ENCODE peak calls at places on chromosomes 4 and X, in eight cellular contexts. Q is ovary, J is stomach, M is GM12878, E is vagina, H is uterus, G is body of pancreas, O is breast epithelium. K is an unnamed sample.

GRCh38 chr4:182465979-182466378 is 222.8 kb downstream of the TENM3 start:
- DNase-seq in Q (no peak), J (no peak), M (no peak), E (no peak), H (no peak), G (no peak), O (no peak), K (no peak)

GRCh38 chrX:134396174-134396573 is 63.8 kb upstream of the HPRT1 start:
- DNase-seq in Q (no peak), J (no peak), M (no peak), E (no peak), H (no peak), G (no peak), O (no peak), K (no peak)

GRCh38 chr4:15238720-15239119 is 189.1 kb upstream of the C1QTNF7 start:
- DNase-seq in Q (peak; percentile 47), J (no peak), M (no peak), E (no peak), H (no peak), G (no peak), O (no peak), K (no peak)

GRCh38 chr4:5954056-5954760 is 61.3 kb upstream of the CRMP1 start:
- DNase-seq in Q (no peak), J (no peak), M (no peak), E (no peak), H (no peak), G (no peak), O (no peak), K (no peak)

GRCh38 chr4:47065099-47065498 is 33.7 kb downstream of the GABRB1 start:
- DNase-seq in Q (no peak), J (no peak), M (no peak), E (no peak), H (peak; percentile 14), G (no peak), O (no peak), K (no peak)

GRCh38 chr4:185506422-185506821 is 28.9 kb downstream of the PDLIM3 start:
- DNase-seq in Q (no peak), J (no peak), M (no peak), E (no peak), H (no peak), G (no peak), O (no peak), K (no peak)

GRCh38 chr4:113979157-113979972 is at the start of gene ARSJ:
- DNase-seq in Q (peak; percentile 85), J (peak; percentile 56), M (no peak), E (no peak), H (peak; percentile 55), G (peak; percentile 45), O (peak; percentile 28), K (peak; percentile 70)

GRCh38 chr4:140818433-140818832 is 62.2 kb upstream of the TBC1D9 start:
- DNase-seq in Q (no peak), J (no peak), M (no peak), E (no peak), H (no peak), G (no peak), O (no peak), K (no peak)

GRCh38 chr4:75781328-75781727 is 57.0 kb downstream of the USO1 start:
- DNase-seq in Q (no peak), J (no peak), M (no peak), E (no peak), H (no peak), G (no peak), O (no peak), K (no peak)

GRCh38 chr4:148333265-148333664 is 108.9 kb downstream of the NR3C2 start:
- DNase-seq in Q (no peak), J (no peak), M (no peak), E (no peak), H (no peak), G (no peak), O (no peak), K (no peak)

GRCh38 chrX:94123062-94123461 is 449.1 kb downstream of the FAM133A start:
- DNase-seq in Q (no peak), J (no peak), M (no peak), E (no peak), H (no peak), G (no peak), O (no peak), K (no peak)

GRCh38 chr4:79235074-79235473 is 90.8 kb downstream of the NAA11 start:
- DNase-seq in Q (no peak), J (no peak), M (no peak), E (no peak), H (no peak), G (no peak), O (no peak), K (no peak)

GRCh38 chr4:104967034-104967401 is 179.7 kb upstream of the TET2 start:
- DNase-seq in Q (no peak), J (no peak), M (no peak), E (no peak), H (no peak), G (no peak), O (peak; percentile 81), K (no peak)
- H3K4me3 ChIP-seq in Q (no peak overlapping the region), J (no peak overlapping the region), M (peak overlapping the region; percentile 51), E (no peak overlapping the region), H (no peak overlapping the region), G (no peak overlapping the region), O (no peak overlapping the region), K (no peak overlapping the region)

GRCh38 chr4:41329361-41329760 is 72.6 kb downstream of the UCHL1 start:
- DNase-seq in Q (no peak), J (no peak), M (no peak), E (no peak), H (no peak), G (no peak), O (no peak), K (no peak)
- TF ChIP-seq POLR2A in Q (no peak), J (no peak), M (no peak), E (no peak), H (no peak), G (no peak), O (no peak), K (no peak)

GRCh38 chr4:4859799-4860380 is 425 bp downstream of the MSX1 start:
- DNase-seq in Q (no peak), J (no peak), M (no peak), E (no peak), H (no peak), G (no peak), O (no peak), K (no peak)
- H3K4me3 ChIP-seq in Q (peak overlapping the region; percentile 67), J (peak overlapping the region; percentile 83), M (peak overlapping the region; percentile 25), E (peak overlapping the region; percentile 70), H (peak overlapping the region; percentile 83), G (no peak overlapping the region), O (peak overlapping the region; percentile 92), K (peak overlapping the region; percentile 62)

GRCh38 chr4:10457255-10457801 is at the start of gene ZNF518B:
- DNase-seq in Q (peak; percentile 79), J (peak; percentile 67), M (no peak), E (no peak), H (peak; percentile 30), G (peak; percentile 44), O (peak; percentile 32), K (peak; percentile 78)
- TF ChIP-seq POLR2A in Q (peak; percentile 46), J (no peak), M (peak; percentile 66), E (peak; percentile 10), H (peak; percentile 13), G (peak; percentile 23), O (no peak), K (peak; percentile 26)

DNA sequence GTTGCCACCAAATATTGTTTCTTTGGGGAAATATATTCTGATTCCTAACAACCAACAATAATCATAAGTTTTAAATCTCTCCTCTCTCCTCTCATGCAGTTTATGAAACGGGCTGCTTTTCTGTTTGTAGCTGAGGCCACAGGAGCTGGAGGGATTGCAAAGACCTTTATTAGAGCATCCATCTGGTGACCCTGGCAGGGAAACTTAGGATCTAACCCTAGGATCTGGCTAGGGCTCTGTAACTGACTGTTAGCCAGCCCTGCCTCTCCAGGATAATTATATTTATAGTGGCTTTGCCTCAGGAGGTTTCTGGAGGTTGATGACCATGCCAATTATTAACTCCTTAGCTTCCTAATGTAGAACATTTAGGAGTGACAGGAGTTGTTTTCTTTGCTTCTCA is 57.0 kb downstream of the SMAD1 start:
- DNase-seq in Q (no peak), J (no peak), M (no peak), E (no peak), H (no peak), G (no peak), O (no peak), K (no peak)
- H3K4me3 ChIP-seq in Q (no peak overlapping the region), J (no peak overlapping the region), M (no peak overlapping the region), E (no peak overlapping the region), H (no peak overlapping the region), G (no peak overlapping the region), O (no peak overlapping the region), K (no peak overlapping the region)

GRCh38 chr4:118680808-118681207 is 4.4 kb upstream of the METTL14 start:
- DNase-seq in Q (no peak), J (no peak), M (no peak), E (no peak), H (no peak), G (no peak), O (no peak), K (no peak)

GRCh38 chr4:118682928-118683327 is 2.3 kb upstream of the METTL14 start:
- DNase-seq in Q (no peak), J (no peak), M (no peak), E (no peak), H (no peak), G (no peak), O (no peak), K (no peak)

GRCh38 chr4:118683513-118683912 is 1.7 kb upstream of the METTL14 start:
- DNase-seq in Q (no peak), J (no peak), M (no peak), E (no peak), H (no peak), G (no peak), O (no peak), K (no peak)

DNA sequence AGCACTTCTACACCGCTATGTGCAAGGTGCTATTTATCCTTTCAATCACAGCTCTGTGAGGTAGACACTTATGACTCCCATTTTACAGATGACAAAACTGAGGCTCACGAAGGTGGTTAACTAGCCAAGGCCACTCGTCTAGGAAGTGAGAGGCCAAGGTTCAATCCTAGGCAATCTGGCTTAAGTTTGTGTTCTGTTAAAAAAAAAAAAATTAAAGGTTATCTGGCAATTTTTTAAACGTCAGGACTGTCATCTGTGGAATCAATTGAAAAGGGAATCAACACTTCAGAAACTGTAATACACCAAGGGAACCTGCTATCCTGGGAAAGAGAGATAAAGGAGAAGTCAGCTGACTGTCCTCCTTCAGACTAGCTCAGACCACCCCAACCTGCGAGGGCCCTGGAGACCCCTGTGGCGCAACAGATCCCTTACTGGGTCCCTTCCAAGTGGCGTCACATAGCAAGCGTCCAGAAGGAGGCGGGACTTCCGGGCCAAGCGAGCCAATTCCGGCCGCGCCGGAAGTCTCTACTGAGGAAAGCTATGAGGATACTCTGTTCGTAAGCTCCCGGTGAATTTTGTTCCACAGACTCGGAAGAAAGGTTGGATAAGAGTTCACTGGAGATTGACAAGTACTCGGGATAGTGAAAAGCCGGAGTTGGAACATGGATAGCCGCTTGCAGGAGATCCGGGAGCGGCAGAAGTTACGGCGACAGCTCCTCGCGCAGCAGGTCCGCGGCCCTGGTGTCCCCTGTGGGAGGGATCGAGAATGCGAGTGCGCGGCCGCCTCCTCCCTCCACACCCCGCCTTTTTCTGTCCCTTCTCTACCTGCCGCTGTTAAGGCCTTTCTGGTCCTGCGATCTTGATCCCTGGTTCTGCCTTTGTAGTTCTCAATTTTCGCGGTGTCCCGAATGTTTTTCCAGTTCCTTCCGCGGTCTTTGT is at the start of gene METTL14:
- DNase-seq in Q (peak; percentile 96), J (peak; percentile 95), M (peak; percentile 74), E (no peak), H (peak; percentile 91), G (peak; percentile 92), O (peak; percentile 89), K (peak; percentile 90)
- TF ChIP-seq POLR2A in Q (peak; percentile 71), J (peak; percentile 54), M (peak; percentile 86), E (peak; percentile 22), H (peak; percentile 54), G (peak; percentile 74), O (peak; percentile 69), K (peak; percentile 61)

GRCh38 chr4:146398896-146399443 is 122.8 kb downstream of the SLC10A7 start:
- DNase-seq in Q (no peak), J (no peak), M (no peak), E (no peak), H (no peak), G (no peak), O (no peak), K (no peak)
- H3K4me3 ChIP-seq in Q (no peak overlapping the region), J (no peak overlapping the region), M (no peak overlapping the region), E (no peak overlapping the region), H (no peak overlapping the region), G (no peak overlapping the region), O (no peak overlapping the region), K (no peak overlapping the region)